ENCODE peak calls at places on chromosome 5, in eight cellular contexts. T is uterus, J is sigmoid colon, N is heart left ventricle, S is spleen, H is body of pancreas, Z is HCT116, P is adrenal gland. W is an unnamed sample.

GRCh38 chr5:178323961-178324360 is 91.4 kb upstream of the PHYKPL start:
- DNase-seq in T (no peak), J (peak), N (peak), S (peak), H (no peak), Z (no peak), P (no peak), W (peak)

GRCh38 chr5:139306628-139307379 is 13.3 kb downstream of the MATR3 start:
- DNase-seq in T (no peak), J (no peak), N (no peak), S (no peak), H (no peak), Z (no peak), P (no peak), W (no peak)

GRCh38 chr5:64298586-64298985 is 132.9 kb downstream of the RNF180 start:
- DNase-seq in T (no peak), J (no peak), N (no peak), S (no peak), H (no peak), Z (no peak), P (no peak), W (no peak)

GRCh38 chr5:86623785-86624483 is 6.2 kb downstream of the COX7C start:
- DNase-seq in T (no peak), J (no peak), N (no peak), S (no peak), H (no peak), Z (no peak), P (no peak), W (no peak)

GRCh38 chr5:59709346-59709821 is 184.1 kb downstream of the PDE4D start:
- DNase-seq in T (no peak), J (no peak), N (no peak), S (no peak), H (no peak), Z (no peak), P (no peak), W (no peak)

GRCh38 chr5:3904584-3904983 is 309.0 kb downstream of the IRX1 start:
- DNase-seq in T (no peak), J (no peak), N (no peak), S (no peak), H (no peak), Z (no peak), P (no peak), W (no peak)

GRCh38 chr5:571791-572190 is 40.3 kb upstream of the CEP72 start:
- DNase-seq in T (no peak), J (peak), N (no peak), S (no peak), H (peak), Z (no peak), P (no peak), W (no peak)

GRCh38 chr5:84430863-84431663 is 46.4 kb upstream of the EDIL3 start:
- DNase-seq in T (no peak), J (no peak), N (no peak), S (no peak), H (peak), Z (no peak), P (no peak), W (no peak)

GRCh38 chr5:12177851-12178250 is 273.6 kb upstream of the CTNND2 start:
- DNase-seq in T (no peak), J (no peak), N (no peak), S (no peak), H (no peak), Z (no peak), P (no peak), W (no peak)

GRCh38 chr5:136538534-136538933 is 173.2 kb upstream of the TRPC7 start:
- DNase-seq in T (no peak), J (no peak), N (no peak), S (no peak), H (no peak), Z (no peak), P (no peak), W (no peak)

GRCh38 chr5:177994063-177994462 is 2.0 kb downstream of the PROP1 start:
- DNase-seq in T (no peak), J (no peak), N (no peak), S (no peak), H (no peak), Z (no peak), P (no peak), W (no peak)

GRCh38 chr5:15655683-15656082 is 155.7 kb downstream of the FBXL7 start:
- DNase-seq in T (no peak), J (no peak), N (no peak), S (no peak), H (no peak), Z (no peak), P (no peak), W (no peak)

GRCh38 chr5:73100109-73100508 is 20.3 kb upstream of the TMEM171 start:
- DNase-seq in T (no peak), J (no peak), N (no peak), S (no peak), H (no peak), Z (no peak), P (no peak), W (no peak)

GRCh38 chr5:119304439-119304838 is 51.4 kb upstream of the TNFAIP8 start:
- DNase-seq in T (no peak), J (no peak), N (no peak), S (no peak), H (no peak), Z (no peak), P (no peak), W (no peak)

GRCh38 chr5:150778103-150778516 is 447 bp upstream of the SMIM3 start:
- DNase-seq in T (no peak), J (no peak), N (no peak), S (no peak), H (peak), Z (no peak), P (peak), W (no peak)

GRCh38 chr5:176611435-176611834 is 1.5 kb upstream of the GPRIN1 start:
- DNase-seq in T (peak), J (no peak), N (peak), S (no peak), H (peak), Z (peak), P (peak), W (peak)

GRCh38 chr5:2334686-2335085 is 416.8 kb downstream of the IRX2 start:
- DNase-seq in T (no peak), J (no peak), N (no peak), S (no peak), H (no peak), Z (no peak), P (no peak), W (no peak)

GRCh38 chr5:173809014-173809413 is 79.1 kb upstream of the CPEB4 start:
- DNase-seq in T (no peak), J (no peak), N (no peak), S (no peak), H (no peak), Z (no peak), P (peak), W (no peak)

GRCh38 chr5:134564396-134564795 is 38.9 kb downstream of the JADE2 start:
- DNase-seq in T (no peak), J (no peak), N (no peak), S (no peak), H (no peak), Z (no peak), P (no peak), W (no peak)

GRCh38 chr5:169777112-169777511 is 140.0 kb downstream of the DOCK2 start:
- DNase-seq in T (no peak), J (no peak), N (no peak), S (no peak), H (no peak), Z (no peak), P (no peak), W (no peak)

GRCh38 chr5:169781452-169782345 is 144.6 kb downstream of the DOCK2 start:
- DNase-seq in T (no peak), J (no peak), N (no peak), S (no peak), H (no peak), Z (no peak), P (no peak), W (no peak)

DNA sequence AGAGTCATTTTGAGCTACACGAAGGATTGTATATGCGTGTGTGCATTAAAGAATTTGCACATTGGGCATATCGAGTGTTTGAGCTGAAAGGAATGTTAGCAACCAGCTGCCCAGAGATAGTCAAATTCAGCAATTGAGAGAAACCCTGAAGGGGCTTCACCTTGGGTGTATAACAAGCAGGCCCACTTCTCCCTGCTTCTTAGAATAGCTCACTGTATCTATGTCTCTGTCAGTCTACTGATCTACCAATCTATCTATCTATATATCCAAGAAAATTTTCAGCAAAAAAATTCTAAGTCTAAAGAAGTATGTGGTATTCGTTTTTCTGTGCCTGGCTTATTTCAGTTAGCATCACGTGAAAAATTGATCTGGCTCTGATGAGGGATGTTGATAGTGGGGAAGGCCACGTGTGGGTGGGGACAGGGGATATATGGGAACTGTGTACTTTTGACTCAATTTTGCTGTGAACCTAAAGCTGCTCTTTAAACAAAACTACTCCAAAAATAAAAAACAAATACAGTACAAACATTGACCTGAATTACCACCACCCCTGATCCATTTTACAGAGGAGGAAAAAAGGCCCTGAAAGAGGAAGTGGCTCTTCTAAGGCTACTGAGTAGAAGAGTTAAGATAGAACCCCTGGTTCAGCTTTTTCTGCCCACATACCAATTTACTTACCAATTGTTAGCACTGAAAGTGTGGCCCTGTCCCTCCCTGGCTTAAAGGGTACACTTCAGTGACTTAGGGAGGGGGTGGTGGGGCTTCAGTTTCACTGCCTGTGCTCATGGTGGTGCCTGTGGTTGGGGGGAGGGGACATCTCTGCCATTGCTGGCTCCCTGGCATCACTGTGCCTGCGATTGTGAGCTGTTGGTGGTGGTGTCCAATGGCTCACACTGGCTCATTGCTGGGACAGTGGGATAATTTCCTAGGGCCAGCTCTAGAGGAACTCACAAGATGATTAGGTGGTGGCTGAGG is 141.8 kb downstream of the DOCK2 start:
- DNase-seq in T (no peak), J (no peak), N (no peak), S (no peak), H (no peak), Z (no peak), P (no peak), W (no peak)
- TF ChIP-seq POLR2A in T (no peak), J (no peak), N (no peak), S (no peak), H (no peak), Z (no peak), P (no peak), W (no peak)

GRCh38 chr5:74393943-74394342 is 246.6 kb downstream of the ENC1 start:
- DNase-seq in T (no peak), J (no peak), N (no peak), S (no peak), H (no peak), Z (no peak), P (no peak), W (no peak)

GRCh38 chr5:74392698-74393431 is 247.7 kb downstream of the ENC1 start:
- DNase-seq in T (no peak), J (no peak), N (no peak), S (no peak), H (no peak), Z (no peak), P (no peak), W (no peak)

GRCh38 chr5:74396913-74397606 is 243.5 kb downstream of the ENC1 start:
- DNase-seq in T (peak), J (no peak), N (no peak), S (no peak), H (peak), Z (no peak), P (no peak), W (no peak)

GRCh38 chr5:74394924-74395880 is 245.3 kb downstream of the ENC1 start:
- DNase-seq in T (no peak), J (no peak), N (no peak), S (no peak), H (peak), Z (no peak), P (no peak), W (no peak)

DNA sequence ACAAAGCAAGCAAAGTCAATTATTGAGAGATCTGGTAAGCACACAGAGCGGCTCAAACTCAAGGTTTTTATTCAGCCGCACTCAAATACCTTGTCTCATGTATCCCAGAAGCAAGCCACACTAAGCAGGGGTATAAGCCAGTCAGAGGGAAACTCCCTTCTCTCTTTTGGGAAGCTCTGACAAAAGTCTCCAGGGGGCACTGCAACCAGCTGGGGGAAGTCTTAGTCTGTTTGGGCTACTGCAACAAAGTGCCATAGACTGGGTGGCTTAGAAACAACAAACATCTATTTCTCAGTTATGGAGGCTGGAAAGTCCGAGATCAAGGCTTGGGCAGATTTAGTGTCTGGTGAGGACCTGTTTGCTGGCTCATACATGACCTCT is 246.0 kb downstream of the ENC1 start:
- DNase-seq in T (no peak), J (no peak), N (no peak), S (no peak), H (no peak), Z (no peak), P (no peak), W (no peak)
- TF ChIP-seq CTCF in T (no peak), J (no peak), N (no peak), S (no peak), H (no peak), Z (peak), P (no peak), W (no peak)

GRCh38 chr5:52989781-52990530 is 804 bp downstream of the ITGA2 start:
- DNase-seq in T (peak), J (peak), N (peak), S (peak), H (peak), Z (peak), P (peak), W (peak)
- H3K4me3 ChIP-seq in T (peak), J (peak), N (peak), S (peak), H (peak), Z (peak), P (peak), W (peak)

GRCh38 chr5:160260881-160261815 is 31.8 kb downstream of the FABP6 start:
- DNase-seq in T (no peak), J (no peak), N (peak), S (peak), H (no peak), Z (no peak), P (peak), W (no peak)

GRCh38 chr5:160263326-160263850 is 34.1 kb downstream of the FABP6 start:
- DNase-seq in T (no peak), J (no peak), N (no peak), S (no peak), H (no peak), Z (no peak), P (no peak), W (no peak)

GRCh38 chr5:160262151-160262550 is 32.8 kb downstream of the FABP6 start:
- DNase-seq in T (no peak), J (no peak), N (no peak), S (peak), H (no peak), Z (no peak), P (no peak), W (no peak)

GRCh38 chr5:160260006-160260775 is 30.9 kb downstream of the FABP6 start:
- DNase-seq in T (no peak), J (no peak), N (no peak), S (peak), H (no peak), Z (no peak), P (no peak), W (no peak)

GRCh38 chr5:160262665-160263064 is 33.4 kb downstream of the FABP6 start:
- DNase-seq in T (no peak), J (no peak), N (peak), S (peak), H (no peak), Z (no peak), P (no peak), W (no peak)
- TF ChIP-seq POLR2A in T (no peak), J (no peak), N (no peak), S (no peak), H (no peak), Z (no peak), P (no peak), W (no peak)

DNA sequence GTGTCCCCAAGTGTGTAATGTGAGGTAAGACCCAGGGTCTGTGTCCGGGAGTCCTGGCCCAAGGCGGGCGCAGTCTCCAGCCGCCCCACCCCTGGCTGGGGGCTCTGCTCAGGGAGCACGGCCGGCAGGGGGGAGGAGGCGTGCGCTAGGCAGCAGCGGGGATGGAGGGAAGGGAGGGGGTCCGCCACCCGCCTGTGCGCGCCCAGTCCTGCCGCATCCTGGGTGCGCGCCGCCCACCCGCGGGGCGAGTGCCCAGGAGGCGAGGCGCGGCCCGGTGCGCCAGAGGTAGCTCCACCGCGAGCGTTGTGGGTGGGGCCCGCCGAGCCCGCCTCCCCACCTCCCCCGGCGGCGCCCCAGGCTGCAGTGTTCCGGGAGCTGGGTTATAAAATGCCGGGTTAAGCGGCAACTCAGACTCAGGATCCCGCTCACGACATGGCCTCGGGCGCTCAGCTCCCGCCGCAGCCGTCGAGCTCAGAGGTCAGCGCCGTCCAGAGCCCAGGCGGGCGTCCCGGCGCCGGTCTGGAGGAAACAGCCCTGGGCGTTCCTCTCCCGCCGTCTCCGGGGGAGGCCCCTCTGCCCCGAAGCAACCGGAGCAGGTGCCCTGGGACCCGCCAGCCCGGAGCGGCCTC is at the start of gene CCNI2:
- DNase-seq in T (no peak), J (no peak), N (no peak), S (peak), H (peak), Z (no peak), P (no peak), W (no peak)
- TF ChIP-seq CTCF in T (no peak), J (no peak), N (no peak), S (no peak), H (no peak), Z (no peak), P (peak), W (no peak)